ENCODE peak calls at places on chromosomes 11 and 22, in eight cellular contexts. One of them, this sample, is unnamed.

GRCh38 chr22:24954114-24954463 is 1.6 kb downstream of the KIAA1671 start:
- DNase-seq in chondrocyte: no peak
- DNase-seq in tibial artery: no peak
- DNase-seq in IMR-90: no peak
- DNase-seq in endothelial cell: no peak
- DNase-seq in AG04450: no peak
- DNase-seq in astrocyte of the spinal cord: no peak
- DNase-seq in natural killer cell: no peak
- DNase-seq in this sample: no peak

GRCh38 chr11:49952091-49952490 is at the start of gene OR4C13:
- DNase-seq in AG04450: no peak
- DNase-seq in astrocyte of the spinal cord: no peak
- DNase-seq in chondrocyte: no peak
- DNase-seq in IMR-90: no peak
- DNase-seq in tibial artery: no peak
- DNase-seq in natural killer cell: no peak
- DNase-seq in endothelial cell: no peak
- DNase-seq in this sample: no peak

GRCh38 chr11:86678823-86679222 is 6.4 kb upstream of the ME3 start:
- DNase-seq in natural killer cell: no peak
- DNase-seq in tibial artery: no peak
- DNase-seq in IMR-90: peak; percentile 80
- DNase-seq in AG04450: peak; percentile 33
- DNase-seq in endothelial cell: no peak
- DNase-seq in chondrocyte: no peak
- DNase-seq in astrocyte of the spinal cord: peak; percentile 71
- DNase-seq in this sample: no peak

GRCh38 chr11:63916837-63917684 is at the start of gene RCOR2:
- DNase-seq in natural killer cell: peak; percentile 45
- DNase-seq in astrocyte of the spinal cord: peak; percentile 76
- DNase-seq in IMR-90: peak; percentile 80
- DNase-seq in tibial artery: peak; percentile 72
- DNase-seq in AG04450: peak; percentile 69
- DNase-seq in endothelial cell: peak; percentile 82
- DNase-seq in chondrocyte: no peak
- DNase-seq in this sample: peak; percentile 74

GRCh38 chr11:832529-833113 is at the start of gene CD151:
- DNase-seq in astrocyte of the spinal cord: peak; percentile 63
- DNase-seq in AG04450: no peak
- DNase-seq in natural killer cell: no peak
- DNase-seq in endothelial cell: no peak
- DNase-seq in chondrocyte: no peak
- DNase-seq in tibial artery: no peak
- DNase-seq in IMR-90: peak; percentile 45
- DNase-seq in this sample: peak; percentile 38

GRCh38 chr11:30487200-30487898 is 98.8 kb downstream of the MPPED2 start:
- DNase-seq in chondrocyte: no peak
- DNase-seq in IMR-90: peak; percentile 40
- DNase-seq in astrocyte of the spinal cord: peak; percentile 43
- DNase-seq in natural killer cell: no peak
- DNase-seq in tibial artery: peak; percentile 48
- DNase-seq in AG04450: no peak
- DNase-seq in endothelial cell: no peak
- DNase-seq in this sample: no peak

GRCh38 chr22:17131686-17132085 is 10.5 kb upstream of the TMEM121B start:
- DNase-seq in natural killer cell: no peak
- DNase-seq in astrocyte of the spinal cord: no peak
- DNase-seq in tibial artery: no peak
- DNase-seq in AG04450: no peak
- DNase-seq in chondrocyte: peak; percentile 21
- DNase-seq in IMR-90: no peak
- DNase-seq in endothelial cell: no peak
- DNase-seq in this sample: no peak

GRCh38 chr22:29481265-29482000 is 1.4 kb downstream of the NEFH start:
- DNase-seq in IMR-90: no peak
- DNase-seq in endothelial cell: peak; percentile 25
- DNase-seq in tibial artery: no peak
- DNase-seq in astrocyte of the spinal cord: no peak
- DNase-seq in natural killer cell: no peak
- DNase-seq in AG04450: no peak
- DNase-seq in chondrocyte: no peak
- DNase-seq in this sample: no peak

GRCh38 chr11:126578021-126578420 is 222.5 kb downstream of the ST3GAL4 start:
- DNase-seq in endothelial cell: no peak
- DNase-seq in chondrocyte: no peak
- DNase-seq in IMR-90: no peak
- DNase-seq in natural killer cell: no peak
- DNase-seq in AG04450: no peak
- DNase-seq in astrocyte of the spinal cord: no peak
- DNase-seq in tibial artery: no peak
- DNase-seq in this sample: no peak

GRCh38 chr11:127063191-127063590 is 62.6 kb upstream of the KIRREL3 start:
- DNase-seq in tibial artery: no peak
- DNase-seq in astrocyte of the spinal cord: no peak
- DNase-seq in endothelial cell: no peak
- DNase-seq in AG04450: no peak
- DNase-seq in IMR-90: no peak
- DNase-seq in natural killer cell: no peak
- DNase-seq in chondrocyte: no peak
- DNase-seq in this sample: no peak

GRCh38 chr11:125224391-125225015 is 60.0 kb downstream of the PKNOX2 start:
- DNase-seq in endothelial cell: peak; percentile 63
- DNase-seq in chondrocyte: no peak
- DNase-seq in tibial artery: peak; percentile 43
- DNase-seq in astrocyte of the spinal cord: peak; percentile 19
- DNase-seq in IMR-90: peak; percentile 23
- DNase-seq in AG04450: no peak
- DNase-seq in natural killer cell: no peak
- DNase-seq in this sample: no peak

GRCh38 chr11:115087791-115088190 is 409.5 kb downstream of the NXPE2 start:
- DNase-seq in AG04450: no peak
- DNase-seq in chondrocyte: no peak
- DNase-seq in IMR-90: no peak
- DNase-seq in tibial artery: no peak
- DNase-seq in astrocyte of the spinal cord: no peak
- DNase-seq in natural killer cell: no peak
- DNase-seq in endothelial cell: no peak
- DNase-seq in this sample: no peak

GRCh38 chr22:38699784-38700183 is 959 bp downstream of the JOSD1 start:
- DNase-seq in natural killer cell: no peak
- DNase-seq in chondrocyte: no peak
- DNase-seq in endothelial cell: no peak
- DNase-seq in AG04450: no peak
- DNase-seq in IMR-90: peak; percentile 62
- DNase-seq in tibial artery: no peak
- DNase-seq in astrocyte of the spinal cord: peak; percentile 44
- DNase-seq in this sample: no peak

GRCh38 chr11:114892381-114893197 is 214.3 kb downstream of the NXPE2 start:
- DNase-seq in natural killer cell: no peak
- DNase-seq in astrocyte of the spinal cord: no peak
- DNase-seq in chondrocyte: no peak
- DNase-seq in tibial artery: no peak
- DNase-seq in IMR-90: no peak
- DNase-seq in AG04450: no peak
- DNase-seq in endothelial cell: peak; percentile 20
- DNase-seq in this sample: no peak

GRCh38 chr22:27385261-27385998 is 416.1 kb downstream of the MN1 start:
- DNase-seq in tibial artery: no peak
- DNase-seq in natural killer cell: no peak
- DNase-seq in astrocyte of the spinal cord: no peak
- DNase-seq in IMR-90: no peak
- DNase-seq in endothelial cell: no peak
- DNase-seq in AG04450: no peak
- DNase-seq in chondrocyte: no peak
- DNase-seq in this sample: no peak
- TF ChIP-seq CTCF in tibial artery: no peak
- TF ChIP-seq CTCF in natural killer cell: no peak
- TF ChIP-seq CTCF in astrocyte of the spinal cord: no peak
- TF ChIP-seq CTCF in IMR-90: no peak
- TF ChIP-seq CTCF in endothelial cell: no peak
- TF ChIP-seq CTCF in AG04450: no peak
- TF ChIP-seq CTCF in chondrocyte: no peak
- TF ChIP-seq CTCF in this sample: no peak

DNA sequence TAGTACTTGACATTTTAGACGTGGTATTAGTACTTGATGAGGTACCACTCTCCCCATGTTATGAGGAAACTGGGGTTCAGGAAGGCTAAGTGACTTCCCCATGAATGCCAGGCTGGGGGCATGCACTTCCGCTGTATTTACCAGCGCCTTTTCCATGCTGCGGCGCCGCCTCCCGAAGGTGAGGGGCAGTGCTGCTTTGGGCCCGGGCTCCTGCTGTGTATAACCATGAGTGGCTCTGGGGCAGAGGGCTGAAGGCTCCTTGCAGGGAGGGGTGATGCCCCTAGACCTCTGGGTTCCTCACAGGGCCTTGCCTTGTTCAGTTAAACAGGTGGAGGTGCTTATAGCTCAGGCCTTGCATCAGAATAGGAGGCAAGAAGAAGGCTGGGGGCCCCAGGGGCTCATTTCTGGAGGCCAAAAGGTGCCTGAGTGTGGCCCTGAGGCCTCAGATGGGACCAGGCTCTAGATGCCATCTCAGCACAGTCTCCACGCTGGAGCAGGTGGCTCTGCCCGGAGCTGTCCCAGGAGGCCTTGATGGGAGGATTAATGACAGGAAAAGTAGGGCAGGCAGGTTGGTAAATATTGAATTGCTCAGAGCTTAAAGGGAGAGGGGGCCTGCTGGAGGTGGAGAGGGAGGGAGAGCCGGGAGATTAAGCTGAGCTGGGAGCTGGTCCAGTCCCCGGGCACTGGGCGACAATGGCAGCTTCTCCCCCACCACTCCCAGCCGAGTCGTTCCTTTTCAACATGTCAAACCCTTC is 129.6 kb downstream of the CEP164 start:
- DNase-seq in AG04450: no peak
- DNase-seq in IMR-90: no peak
- DNase-seq in natural killer cell: no peak
- DNase-seq in tibial artery: no peak
- DNase-seq in chondrocyte: no peak
- DNase-seq in endothelial cell: no peak
- DNase-seq in astrocyte of the spinal cord: no peak
- DNase-seq in this sample: no peak
- TF ChIP-seq CTCF in AG04450: no peak
- TF ChIP-seq CTCF in IMR-90: no peak
- TF ChIP-seq CTCF in natural killer cell: no peak
- TF ChIP-seq CTCF in tibial artery: no peak
- TF ChIP-seq CTCF in chondrocyte: no peak
- TF ChIP-seq CTCF in endothelial cell: no peak
- TF ChIP-seq CTCF in astrocyte of the spinal cord: no peak
- TF ChIP-seq CTCF in this sample: no peak

DNA sequence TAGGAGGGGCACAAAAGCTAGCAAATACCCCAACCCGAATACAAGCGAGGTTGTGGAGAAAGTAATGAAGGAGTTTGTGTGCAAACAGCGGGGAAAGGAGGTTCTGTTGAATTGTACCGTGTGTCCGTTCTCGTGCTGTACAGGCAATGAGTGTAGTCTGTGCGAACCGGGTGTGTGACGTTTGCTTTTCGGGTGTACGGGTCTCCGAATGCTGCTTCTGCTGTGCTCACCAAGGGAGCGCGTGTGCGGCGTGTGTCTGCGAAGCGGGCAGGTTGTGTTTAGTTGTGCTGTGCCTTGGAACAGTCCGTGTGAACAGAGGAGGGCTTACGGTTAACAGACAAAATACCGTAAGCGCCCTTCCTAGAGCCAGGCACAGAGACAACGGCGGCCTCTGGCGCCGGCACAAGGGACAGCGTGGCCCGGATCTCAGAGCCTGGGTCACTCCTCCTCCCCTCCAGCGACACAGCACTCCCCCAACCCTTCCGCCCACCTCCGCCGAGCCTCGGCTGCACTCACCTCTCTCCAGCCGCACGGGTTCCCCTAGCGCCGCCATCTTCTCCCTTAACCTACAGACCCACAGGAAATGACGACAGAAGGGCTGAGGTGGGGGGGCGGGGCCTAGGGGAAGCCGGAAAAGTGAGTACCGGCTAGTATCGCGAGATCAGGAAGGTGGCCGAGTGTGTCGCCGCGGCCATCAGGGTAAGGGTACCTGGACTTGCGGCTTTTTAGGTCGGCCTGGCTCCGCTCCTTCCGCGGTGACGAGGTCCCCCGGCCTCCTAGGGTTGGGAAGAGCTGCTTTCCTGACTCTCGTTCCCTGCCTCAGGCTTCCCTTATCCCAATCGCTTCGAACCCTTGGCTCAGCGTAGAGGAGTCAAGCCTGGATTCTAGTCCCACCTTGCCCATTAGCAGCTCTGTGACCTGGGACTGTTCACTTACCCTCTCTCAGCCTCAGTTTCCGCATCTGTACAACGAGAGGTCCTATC is at the start of gene LIN7C:
- DNase-seq in chondrocyte: no peak
- DNase-seq in tibial artery: peak; percentile 97
- DNase-seq in AG04450: peak; percentile 84
- DNase-seq in natural killer cell: peak; percentile 82
- DNase-seq in astrocyte of the spinal cord: peak; percentile 97
- DNase-seq in IMR-90: peak; percentile 92
- DNase-seq in endothelial cell: peak; percentile 92
- DNase-seq in this sample: peak; percentile 91
- TF ChIP-seq CTCF in chondrocyte: peak; percentile 42
- TF ChIP-seq CTCF in tibial artery: no peak
- TF ChIP-seq CTCF in AG04450: no peak
- TF ChIP-seq CTCF in natural killer cell: peak; percentile 22
- TF ChIP-seq CTCF in astrocyte of the spinal cord: no peak
- TF ChIP-seq CTCF in IMR-90: peak; percentile 2
- TF ChIP-seq CTCF in endothelial cell: no peak
- TF ChIP-seq CTCF in this sample: peak; percentile 32

GRCh38 chr11:46134540-46134939 is 13.3 kb upstream of the PHF21A start:
- DNase-seq in tibial artery: no peak
- DNase-seq in chondrocyte: no peak
- DNase-seq in IMR-90: no peak
- DNase-seq in endothelial cell: no peak
- DNase-seq in AG04450: no peak
- DNase-seq in natural killer cell: no peak
- DNase-seq in astrocyte of the spinal cord: no peak
- DNase-seq in this sample: no peak
- TF ChIP-seq CTCF in tibial artery: no peak
- TF ChIP-seq CTCF in chondrocyte: peak; percentile 24
- TF ChIP-seq CTCF in IMR-90: no peak
- TF ChIP-seq CTCF in endothelial cell: no peak
- TF ChIP-seq CTCF in AG04450: peak; percentile 2
- TF ChIP-seq CTCF in natural killer cell: no peak
- TF ChIP-seq CTCF in astrocyte of the spinal cord: no peak
- TF ChIP-seq CTCF in this sample: no peak

This sample was measured in progenitor cell of endocrine pancreas.